ENCODE peak calls at places on chromosomes 5 and 9, in five cellular contexts. I is NCI-H748 treated with DMSO at 0.1 percent for 48 hours, R is NCI-H2081, B is naive B cell, G is GM19239. Q is an unnamed sample.
A peak's percentile ranks its signal among the peaks of the same experiment; 100 is the strongest.

GRCh38 chr9:95379630-95380029 is 62.1 kb upstream of the FANCC start:
- DNase-seq in G (no peak), I (no peak), R (no peak), B (peak; percentile 1), Q (no peak)

GRCh38 chr9:128394404-128395168 is 23.4 kb downstream of the URM1 start:
- DNase-seq in R (no peak), G (no peak), I (no peak), B (no peak), Q (no peak)

GRCh38 chr5:174532453-174533126 is 191.8 kb upstream of the MSX2 start:
- DNase-seq in R (no peak), B (no peak), I (peak; percentile 80), G (no peak), Q (peak; percentile 28)

GRCh38 chr9:21413089-21414023 is 4.4 kb downstream of the IFNA8 start:
- DNase-seq in G (no peak), R (no peak), I (no peak), B (no peak), Q (no peak)

GRCh38 chr5:159956074-159956473 is 39.8 kb downstream of the ADRA1B start:
- DNase-seq in G (no peak), I (no peak), B (no peak), R (no peak), Q (no peak)

GRCh38 chr5:140113180-140113698 is 670 bp upstream of the PURA start:
- DNase-seq in R (no peak), I (no peak), B (peak; percentile 18), G (no peak), Q (no peak)

GRCh38 chr5:166401391-166401790 is 1890.1 kb upstream of the WWC1 start:
- DNase-seq in G (no peak), R (no peak), B (no peak), I (no peak), Q (no peak)

GRCh38 chr5:124343451-124343867 is 403.0 kb downstream of the ZNF608 start:
- DNase-seq in B (no peak), G (no peak), R (no peak), I (no peak), Q (no peak)

GRCh38 chr5:163498886-163499285 is 6.5 kb upstream of the MAT2B start:
- DNase-seq in G (no peak), R (no peak), B (no peak), I (no peak), Q (no peak)

GRCh38 chr5:25025836-25026235 is 381.1 kb upstream of the CDH10 start:
- DNase-seq in R (no peak), I (no peak), B (no peak), G (no peak), Q (no peak)